ENCODE peak calls at places on chromosomes 2 and 18, in seven cellular contexts. T is HepG2, O is sigmoid colon, J is K562, M is stomach, Y is A549, W is transverse colon. V is an unnamed sample.

GRCh38 chr2:64623232-64623879 is 30.4 kb downstream of the SERTAD2 start:
- DNase-seq in T (no peak), O (peak), Y (no peak), M (peak), J (no peak), W (no peak), V (no peak)

GRCh38 chr2:215826838-215827441 is 186.4 kb downstream of the MREG start:
- DNase-seq in O (no peak), M (no peak), J (no peak), Y (peak), T (peak), W (no peak), V (no peak)

GRCh38 chr2:32849456-32850194 is 97.1 kb upstream of the LTBP1 start:
- DNase-seq in T (no peak), J (no peak), Y (no peak), O (no peak), W (no peak), M (no peak), V (no peak)

GRCh38 chr2:222610746-222611145 is 45.1 kb downstream of the FARSB start:
- DNase-seq in M (no peak), O (no peak), J (no peak), Y (no peak), W (no peak), T (no peak), V (no peak)

GRCh38 chr2:200588076-200588678 is 2.4 kb downstream of the AOX1 start:
- DNase-seq in T (no peak), W (no peak), Y (no peak), M (no peak), O (no peak), J (no peak), V (no peak)

GRCh38 chr2:128525653-128526052 is 207.0 kb upstream of the HS6ST1 start:
- DNase-seq in J (no peak), Y (no peak), W (no peak), T (no peak), O (no peak), M (no peak), V (no peak)

GRCh38 chr2:129812071-129812470 is 167.4 kb upstream of the RAB6C start:
- DNase-seq in J (no peak), Y (no peak), O (no peak), W (peak), M (peak), T (peak), V (no peak)

GRCh38 chr2:70104231-70105111 is 17.2 kb downstream of the PCBP1 start:
- DNase-seq in O (peak), Y (no peak), M (peak), W (peak), T (peak), J (peak), V (peak)

GRCh38 chr18:37182340-37183135 is 353.6 kb downstream of the KIAA1328 start:
- DNase-seq in J (no peak), Y (no peak), T (no peak), O (no peak), M (no peak), W (no peak), V (no peak)

GRCh38 chr2:97913846-97914245 is 81.9 kb downstream of the TMEM131 start:
- DNase-seq in Y (no peak), W (no peak), M (no peak), T (no peak), J (no peak), O (no peak), V (no peak)

GRCh38 chr2:111986116-111986900 is 68.8 kb upstream of the TMEM87B start:
- DNase-seq in J (no peak), T (peak), M (no peak), W (no peak), Y (no peak), O (no peak), V (no peak)

GRCh38 chr2:224584111-224584764 is 925 bp downstream of the CUL3 start:
- DNase-seq in M (peak), W (peak), O (peak), J (no peak), T (peak), Y (peak), V (peak)

GRCh38 chr2:3628800-3629199 is 29.2 kb upstream of the ALLC start:
- DNase-seq in T (peak), O (peak), Y (peak), M (peak), J (no peak), W (no peak), V (peak)

GRCh38 chr2:241670333-241671110 is 16.1 kb downstream of the DTYMK start:
- DNase-seq in O (no peak), T (no peak), J (no peak), M (no peak), Y (no peak), W (no peak), V (no peak)

GRCh38 chr18:48408111-48408726 is 964 bp downstream of the ZBTB7C start:
- DNase-seq in O (no peak), Y (no peak), W (no peak), M (no peak), J (no peak), T (no peak), V (peak)

GRCh38 chr2:8090748-8091700 is 590.8 kb upstream of the ID2 start:
- DNase-seq in M (no peak), Y (peak), O (peak), W (peak), T (peak), J (no peak), V (peak)

GRCh38 chr2:240959214-240959940 is 39.0 kb upstream of the SNED1 start:
- DNase-seq in J (no peak), O (peak), T (no peak), M (peak), W (no peak), Y (no peak), V (no peak)

GRCh38 chr2:201842131-201842530 is 35.8 kb downstream of the CDK15 start:
- DNase-seq in T (no peak), J (no peak), Y (no peak), O (no peak), M (no peak), W (no peak), V (no peak)

GRCh38 chr2:70094171-70094977 is 7.1 kb downstream of the PCBP1 start:
- DNase-seq in M (no peak), J (no peak), O (peak), Y (no peak), T (peak), W (no peak), V (no peak)

GRCh38 chr18:13381907-13382682 is 163.5 kb downstream of the LDLRAD4 start:
- DNase-seq in O (peak), M (peak), Y (peak), W (peak), J (no peak), T (no peak), V (peak)

GRCh38 chr2:143939976-143940375 is 579.9 kb downstream of the ZEB2 start:
- DNase-seq in T (no peak), W (no peak), J (no peak), O (no peak), M (no peak), Y (no peak), V (no peak)

DNA sequence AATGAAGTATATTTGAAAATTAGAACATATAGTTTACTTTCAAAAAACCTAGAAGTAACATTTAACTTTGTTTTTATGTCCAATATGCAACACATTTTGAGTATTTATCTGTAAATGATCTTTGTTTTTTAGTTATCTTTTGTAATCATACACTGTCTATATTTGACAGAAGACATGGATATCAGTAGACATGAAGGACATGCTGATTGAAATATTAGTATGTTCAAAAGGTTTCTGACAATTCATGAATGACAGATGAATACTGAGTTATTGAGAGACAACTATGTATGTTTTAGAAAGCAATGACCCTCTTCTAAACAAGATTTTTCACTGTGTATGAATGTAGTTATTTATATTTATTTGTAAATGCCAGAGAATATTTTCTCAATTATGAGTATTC is 215.6 kb upstream of the TMEFF2 start:
- DNase-seq in M (no peak), J (no peak), Y (no peak), T (no peak), O (no peak), W (no peak), V (no peak)
- TF ChIP-seq EP300 in M (no peak), J (no peak), Y (no peak), T (no peak), O (no peak), W (no peak), V (no peak)

DNA sequence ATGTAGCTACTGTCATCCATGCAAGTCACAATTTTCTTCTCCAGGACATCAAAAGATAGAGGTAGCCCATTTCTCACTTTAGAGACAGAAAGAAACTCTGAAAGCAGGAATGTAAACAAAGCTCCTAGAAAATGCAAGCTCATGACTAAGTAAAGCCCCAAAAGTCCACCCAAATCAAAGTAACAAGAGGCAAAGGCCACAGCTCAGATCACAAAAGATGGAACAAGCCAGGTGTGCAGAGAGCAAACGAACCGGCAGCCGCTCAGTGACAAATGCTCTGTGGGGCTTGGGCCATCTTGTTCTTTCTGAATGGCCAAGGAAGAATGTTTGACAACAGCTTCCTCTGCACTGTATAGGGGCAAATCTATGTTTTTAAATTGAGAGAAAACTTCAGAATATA is 201.0 kb downstream of the CYRIA start:
- DNase-seq in W (no peak), J (no peak), O (no peak), Y (no peak), M (no peak), T (no peak), V (no peak)
- H3K27ac ChIP-seq in W (no peak), J (no peak), O (no peak), Y (no peak), M (no peak), T (no peak), V (no peak)

GRCh38 chr2:197307933-197308521 is 2.6 kb downstream of the ANKRD44 start:
- DNase-seq in O (no peak), T (no peak), J (no peak), W (peak), Y (no peak), M (no peak), V (no peak)
- H3K4me3 ChIP-seq in O (no peak), T (no peak), J (no peak), W (no peak), Y (no peak), M (no peak), V (no peak)

GRCh38 chr2:145561152-145561551 is 1041.2 kb upstream of the ZEB2 start:
- DNase-seq in T (no peak), O (no peak), J (no peak), W (no peak), Y (no peak), M (no peak), V (no peak)
- TF ChIP-seq EP300 in T (no peak), O (no peak), J (no peak), W (no peak), Y (no peak), M (no peak), V (no peak)

GRCh38 chr2:12556762-12557161 is 160.0 kb upstream of the TRIB2 start:
- DNase-seq in O (no peak), J (no peak), Y (peak), M (no peak), W (no peak), T (no peak), V (no peak)
- H3K27ac ChIP-seq in O (no peak), J (no peak), Y (no peak), M (no peak), W (no peak), T (no peak), V (no peak)

DNA sequence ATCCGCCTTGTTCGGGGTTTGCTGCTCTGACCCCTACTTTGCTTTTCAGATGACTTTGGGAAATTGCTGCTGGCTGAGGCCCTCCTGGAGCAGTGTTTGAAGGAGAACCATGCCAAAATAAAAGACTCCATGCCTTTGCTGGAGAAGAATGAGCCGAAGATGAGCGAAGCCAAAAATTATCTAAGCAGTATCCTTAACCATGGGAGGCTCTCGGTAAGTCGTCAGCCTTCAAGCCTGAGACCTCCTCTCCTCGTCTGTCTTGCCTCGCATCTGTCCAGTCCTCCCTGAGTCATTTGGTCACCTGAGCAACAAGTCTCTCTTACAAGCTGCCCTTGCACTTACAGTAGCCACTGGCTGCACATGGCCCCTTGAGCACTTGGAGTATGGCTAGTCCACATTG is 34.7 kb upstream of the MCFD2 start:
- DNase-seq in T (no peak), M (no peak), O (no peak), Y (no peak), J (no peak), W (no peak), V (no peak)
- H3K4me3 ChIP-seq in T (no peak), M (no peak), O (no peak), Y (no peak), J (no peak), W (no peak), V (no peak)

GRCh38 chr2:9914384-9915065 is 37.0 kb upstream of the GRHL1 start:
- DNase-seq in O (no peak), T (no peak), J (peak), Y (peak), W (peak), M (no peak), V (no peak)
- TF ChIP-seq EP300 in O (no peak), T (no peak), J (peak), Y (no peak), W (no peak), M (no peak), V (no peak)

DNA sequence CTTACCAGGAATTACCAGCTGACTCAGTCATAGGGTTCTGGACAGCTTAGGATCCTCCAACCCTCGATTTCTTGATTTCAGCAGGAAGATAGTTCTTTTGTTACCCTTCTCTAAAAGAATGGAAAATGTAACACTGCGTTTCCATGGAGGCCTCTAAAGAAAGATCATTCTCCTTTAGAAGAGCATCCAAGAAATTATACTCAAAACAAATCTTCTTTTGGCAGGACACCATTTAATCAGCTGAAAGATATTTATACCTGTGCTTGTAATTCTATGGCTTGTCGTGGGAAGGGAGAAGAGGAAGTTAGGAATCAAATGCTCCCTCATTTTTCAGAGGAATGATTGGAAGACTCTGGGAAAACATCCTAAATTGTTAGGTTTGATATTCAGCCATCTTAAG is 130.5 kb downstream of the RAB3GAP1 start:
- DNase-seq in O (no peak), M (no peak), T (no peak), W (no peak), J (no peak), Y (no peak), V (no peak)
- H3K27ac ChIP-seq in O (no peak), M (no peak), T (no peak), W (no peak), J (no peak), Y (no peak), V (no peak)

GRCh38 chr2:217705461-217705860 is 297.3 kb downstream of the TNS1 start:
- DNase-seq in Y (no peak), O (no peak), J (no peak), W (no peak), T (no peak), M (no peak), V (no peak)

GRCh38 chr2:217706095-217706494 is 296.7 kb downstream of the TNS1 start:
- DNase-seq in J (no peak), O (no peak), M (no peak), Y (no peak), W (no peak), T (no peak), V (no peak)

GRCh38 chr2:217706513-217706912 is 296.3 kb downstream of the TNS1 start:
- DNase-seq in O (no peak), W (no peak), Y (no peak), J (no peak), T (no peak), M (no peak), V (no peak)

GRCh38 chr2:217709496-217710217 is 293.1 kb downstream of the TNS1 start:
- DNase-seq in W (no peak), O (no peak), Y (no peak), J (no peak), T (no peak), M (no peak), V (peak)

GRCh38 chr2:217707116-217707742 is 295.6 kb downstream of the TNS1 start:
- DNase-seq in T (no peak), Y (no peak), W (no peak), O (no peak), J (no peak), M (no peak), V (peak)
- H3K4me3 ChIP-seq in T (no peak), Y (no peak), W (no peak), O (no peak), J (no peak), M (no peak), V (no peak)

GRCh38 chr2:26347286-26347865 is 787 bp upstream of the ADGRF3 start:
- DNase-seq in W (no peak), Y (no peak), T (no peak), O (no peak), J (no peak), M (no peak), V (no peak)

GRCh38 chr2:26346454-26347053 is at the start of gene ADGRF3:
- DNase-seq in T (peak), M (peak), Y (peak), O (peak), W (peak), J (no peak), V (peak)

GRCh38 chr2:26344581-26345283 is 1.2 kb upstream of the SELENOI start:
- DNase-seq in Y (peak), O (no peak), W (peak), T (peak), M (no peak), J (peak), V (peak)

GRCh38 chr2:26345284-26345553 is 724 bp upstream of the SELENOI start:
- DNase-seq in O (no peak), W (no peak), M (no peak), Y (no peak), T (no peak), J (peak), V (no peak)

DNA sequence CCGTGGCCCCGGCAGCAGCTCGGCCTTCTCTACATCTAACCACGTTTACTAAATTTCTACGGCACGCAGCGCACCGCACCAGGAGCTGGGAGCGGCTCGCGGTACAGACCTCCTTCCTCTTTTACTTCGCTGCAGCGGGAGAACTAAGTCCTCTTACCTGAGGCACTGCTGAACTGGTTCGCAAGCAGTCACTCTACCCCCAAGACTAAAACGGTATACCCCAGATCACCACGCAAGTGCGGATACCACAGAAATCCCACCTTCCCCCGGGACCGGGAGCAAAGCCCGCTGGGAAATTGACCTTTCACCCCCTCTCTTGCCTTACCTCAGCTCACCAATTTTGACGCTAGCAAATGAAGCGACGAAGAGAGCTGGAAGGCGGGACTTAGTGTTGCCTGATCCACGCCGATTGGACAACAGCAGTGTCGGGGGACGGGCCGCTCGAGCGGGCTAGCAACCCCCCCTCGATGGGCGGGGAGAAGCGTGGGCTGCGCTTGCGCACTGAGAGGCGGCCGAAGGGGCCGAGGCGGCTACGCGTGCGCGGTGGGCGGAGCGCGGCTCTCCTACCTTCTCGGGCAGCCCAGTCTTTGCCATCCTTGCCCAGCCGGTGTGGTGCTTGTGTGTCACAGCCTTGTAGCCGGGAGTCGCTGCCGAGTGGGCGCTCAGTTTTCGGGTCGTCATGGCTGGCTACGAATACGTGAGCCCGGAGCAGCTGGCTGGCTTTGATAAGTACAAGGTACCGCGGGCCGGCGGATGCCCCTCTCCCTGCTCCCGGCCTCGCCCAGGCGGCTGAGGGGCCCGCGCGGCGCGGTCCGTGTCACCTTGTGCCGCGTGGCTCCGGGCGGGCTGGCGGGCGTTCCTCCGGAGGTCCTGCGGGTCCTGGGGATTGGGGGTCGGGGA is at the start of gene SELENOI:
- DNase-seq in T (peak), M (peak), Y (peak), O (peak), J (peak), W (peak), V (peak)
- TF ChIP-seq EP300 in T (peak), M (no peak), Y (no peak), O (no peak), J (peak), W (no peak), V (no peak)

V was measured in ovary.